ENCODE peak calls at places on chromosomes 7 and 10, in eight cellular contexts. One of them, this sample, is unnamed.
A peak's percentile ranks its signal among the peaks of the same experiment; 100 is the strongest.

GRCh38 chr10:74927701-74928100 is 101.3 kb downstream of the KAT6B start:
- DNase-seq in MM.1S: no peak
- DNase-seq in fibroblast of lung: no peak
- DNase-seq in GM12878: no peak
- DNase-seq in A673: no peak
- DNase-seq in neural progenitor cell: no peak
- DNase-seq in hepatocyte: no peak
- DNase-seq in H1: no peak
- DNase-seq in this sample: peak; percentile 57

GRCh38 chr7:16810112-16810511 is 5.3 kb upstream of the AGR2 start:
- DNase-seq in MM.1S: no peak
- DNase-seq in fibroblast of lung: no peak
- DNase-seq in GM12878: no peak
- DNase-seq in A673: peak; percentile 12
- DNase-seq in neural progenitor cell: no peak
- DNase-seq in hepatocyte: no peak
- DNase-seq in H1: no peak
- DNase-seq in this sample: no peak

GRCh38 chr7:122423591-122423990 is 119.0 kb upstream of the FEZF1 start:
- DNase-seq in MM.1S: no peak
- DNase-seq in fibroblast of lung: no peak
- DNase-seq in GM12878: no peak
- DNase-seq in A673: no peak
- DNase-seq in neural progenitor cell: no peak
- DNase-seq in hepatocyte: no peak
- DNase-seq in H1: no peak
- DNase-seq in this sample: no peak

GRCh38 chr10:120979435-120980315 is 128.5 kb downstream of the WDR11 start:
- DNase-seq in MM.1S: peak; percentile 10
- DNase-seq in fibroblast of lung: no peak
- DNase-seq in GM12878: no peak
- DNase-seq in A673: peak; percentile 41
- DNase-seq in neural progenitor cell: peak; percentile 75
- DNase-seq in hepatocyte: peak; percentile 91
- DNase-seq in H1: peak; percentile 74
- DNase-seq in this sample: peak; percentile 10

GRCh38 chr10:17454801-17455520 is 566 bp upstream of the ST8SIA6 start:
- DNase-seq in MM.1S: no peak
- DNase-seq in fibroblast of lung: no peak
- DNase-seq in GM12878: no peak
- DNase-seq in A673: no peak
- DNase-seq in neural progenitor cell: no peak
- DNase-seq in hepatocyte: no peak
- DNase-seq in H1: no peak
- DNase-seq in this sample: no peak

GRCh38 chr7:30212720-30213119 is 71.7 kb upstream of the ZNRF2 start:
- DNase-seq in MM.1S: no peak
- DNase-seq in fibroblast of lung: no peak
- DNase-seq in GM12878: no peak
- DNase-seq in A673: no peak
- DNase-seq in neural progenitor cell: no peak
- DNase-seq in hepatocyte: peak; percentile 15
- DNase-seq in H1: no peak
- DNase-seq in this sample: no peak

GRCh38 chr10:24444337-24444736 is 235.4 kb downstream of the KIAA1217 start:
- DNase-seq in MM.1S: no peak
- DNase-seq in fibroblast of lung: peak; percentile 80
- DNase-seq in GM12878: no peak
- DNase-seq in A673: peak; percentile 80
- DNase-seq in neural progenitor cell: no peak
- DNase-seq in hepatocyte: no peak
- DNase-seq in H1: no peak
- DNase-seq in this sample: peak; percentile 91

GRCh38 chr10:109727436-109727835 is 195.9 kb downstream of the XPNPEP1 start:
- DNase-seq in MM.1S: no peak
- DNase-seq in fibroblast of lung: no peak
- DNase-seq in GM12878: no peak
- DNase-seq in A673: no peak
- DNase-seq in neural progenitor cell: no peak
- DNase-seq in hepatocyte: no peak
- DNase-seq in H1: no peak
- DNase-seq in this sample: no peak

GRCh38 chr10:95260909-95261552 is 29.8 kb downstream of the PDLIM1 start:
- DNase-seq in MM.1S: peak; percentile 38
- DNase-seq in fibroblast of lung: no peak
- DNase-seq in GM12878: no peak
- DNase-seq in A673: no peak
- DNase-seq in neural progenitor cell: no peak
- DNase-seq in hepatocyte: no peak
- DNase-seq in H1: peak; percentile 28
- DNase-seq in this sample: peak; percentile 77

GRCh38 chr10:131219584-131219886 is 92.0 kb downstream of the TCERG1L start:
- DNase-seq in MM.1S: no peak
- DNase-seq in fibroblast of lung: no peak
- DNase-seq in GM12878: no peak
- DNase-seq in A673: no peak
- DNase-seq in neural progenitor cell: no peak
- DNase-seq in hepatocyte: no peak
- DNase-seq in H1: no peak
- DNase-seq in this sample: no peak
- H3K4me1 ChIP-seq in MM.1S: no peaks in the 10 kb centered on the region
- H3K4me1 ChIP-seq in fibroblast of lung: no peaks in the 10 kb centered on the region
- H3K4me1 ChIP-seq in GM12878: no peaks in the 10 kb centered on the region
- H3K4me1 ChIP-seq in A673: no peaks in the 10 kb centered on the region
- H3K4me1 ChIP-seq in neural progenitor cell: no peaks in the 10 kb centered on the region
- H3K4me1 ChIP-seq in hepatocyte: no peaks in the 10 kb centered on the region
- H3K4me1 ChIP-seq in H1: no peaks in the 10 kb centered on the region
- H3K4me1 ChIP-seq in this sample: no peaks in the 10 kb centered on the region

GRCh38 chr7:100896743-100897051 is 1.0 kb upstream of the ACHE start:
- DNase-seq in MM.1S: no peak
- DNase-seq in fibroblast of lung: no peak
- DNase-seq in GM12878: no peak
- DNase-seq in A673: no peak
- DNase-seq in neural progenitor cell: no peak
- DNase-seq in hepatocyte: no peak
- DNase-seq in H1: no peak
- DNase-seq in this sample: no peak

GRCh38 chr7:100895701-100895955 is at the start of gene ACHE:
- DNase-seq in MM.1S: no peak
- DNase-seq in fibroblast of lung: no peak
- DNase-seq in GM12878: no peak
- DNase-seq in A673: no peak
- DNase-seq in neural progenitor cell: no peak
- DNase-seq in hepatocyte: no peak
- DNase-seq in H1: no peak
- DNase-seq in this sample: no peak

GRCh38 chr7:100893910-100894763 is 1.6 kb downstream of the ACHE start:
- DNase-seq in MM.1S: no peak
- DNase-seq in fibroblast of lung: no peak
- DNase-seq in GM12878: no peak
- DNase-seq in A673: no peak
- DNase-seq in neural progenitor cell: peak; percentile 51
- DNase-seq in hepatocyte: no peak
- DNase-seq in H1: no peak
- DNase-seq in this sample: no peak

GRCh38 chr7:100895956-100896742 is 461 bp upstream of the ACHE start:
- DNase-seq in MM.1S: no peak
- DNase-seq in fibroblast of lung: no peak
- DNase-seq in GM12878: no peak
- DNase-seq in A673: peak; percentile 68
- DNase-seq in neural progenitor cell: peak; percentile 70
- DNase-seq in hepatocyte: peak; percentile 77
- DNase-seq in H1: peak; percentile 76
- DNase-seq in this sample: no peak

GRCh38 chr7:100894860-100895700 is 608 bp downstream of the ACHE start:
- DNase-seq in MM.1S: no peak
- DNase-seq in fibroblast of lung: no peak
- DNase-seq in GM12878: no peak
- DNase-seq in A673: peak; percentile 76
- DNase-seq in neural progenitor cell: peak; percentile 93
- DNase-seq in hepatocyte: peak; percentile 81
- DNase-seq in H1: peak; percentile 100
- DNase-seq in this sample: peak; percentile 48
- TF ChIP-seq EZH2 in MM.1S: peak; percentile 95
- TF ChIP-seq EZH2 in fibroblast of lung: peak; percentile 95
- TF ChIP-seq EZH2 in GM12878: no peak
- TF ChIP-seq EZH2 in A673: no peak
- TF ChIP-seq EZH2 in neural progenitor cell: peak; percentile 95
- TF ChIP-seq EZH2 in hepatocyte: no peak
- TF ChIP-seq EZH2 in H1: no peak
- TF ChIP-seq EZH2 in this sample: peak; percentile 98

GRCh38 chr7:155776606-155777005 is 35.7 kb downstream of the SHH start:
- DNase-seq in MM.1S: no peak
- DNase-seq in fibroblast of lung: no peak
- DNase-seq in GM12878: no peak
- DNase-seq in A673: no peak
- DNase-seq in neural progenitor cell: no peak
- DNase-seq in hepatocyte: no peak
- DNase-seq in H1: no peak
- DNase-seq in this sample: no peak

GRCh38 chr7:155775691-155776090 is 36.6 kb downstream of the SHH start:
- DNase-seq in MM.1S: no peak
- DNase-seq in fibroblast of lung: no peak
- DNase-seq in GM12878: no peak
- DNase-seq in A673: no peak
- DNase-seq in neural progenitor cell: no peak
- DNase-seq in hepatocyte: no peak
- DNase-seq in H1: no peak
- DNase-seq in this sample: no peak

GRCh38 chr7:155780884-155781283 is 31.4 kb downstream of the SHH start:
- DNase-seq in MM.1S: no peak
- DNase-seq in fibroblast of lung: no peak
- DNase-seq in GM12878: no peak
- DNase-seq in A673: no peak
- DNase-seq in neural progenitor cell: no peak
- DNase-seq in hepatocyte: no peak
- DNase-seq in H1: no peak
- DNase-seq in this sample: no peak

GRCh38 chr7:155781433-155781832 is 30.8 kb downstream of the SHH start:
- DNase-seq in MM.1S: no peak
- DNase-seq in fibroblast of lung: no peak
- DNase-seq in GM12878: no peak
- DNase-seq in A673: no peak
- DNase-seq in neural progenitor cell: no peak
- DNase-seq in hepatocyte: no peak
- DNase-seq in H1: no peak
- DNase-seq in this sample: no peak

DNA sequence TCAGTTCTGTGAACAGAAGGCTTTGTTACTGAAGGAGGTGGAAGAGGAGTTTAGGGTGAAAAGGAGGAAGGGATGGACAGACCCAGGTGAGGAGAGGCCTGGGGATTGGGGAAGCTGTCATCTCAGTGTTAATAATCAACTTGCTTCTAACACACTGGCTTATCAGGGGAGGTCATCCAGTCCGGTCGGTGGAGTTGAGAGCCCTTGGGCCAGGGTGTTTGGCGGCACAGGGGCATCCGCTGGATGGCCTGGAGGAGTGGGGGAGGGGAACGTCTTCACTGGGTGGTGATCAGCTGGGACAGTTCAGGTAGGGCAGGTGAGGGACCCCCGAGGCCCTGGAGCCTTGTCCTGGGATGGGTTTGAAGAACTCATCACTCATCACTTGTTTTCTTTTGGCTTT is 33.9 kb downstream of the SHH start:
- DNase-seq in MM.1S: no peak
- DNase-seq in fibroblast of lung: no peak
- DNase-seq in GM12878: no peak
- DNase-seq in A673: no peak
- DNase-seq in neural progenitor cell: no peak
- DNase-seq in hepatocyte: no peak
- DNase-seq in H1: no peak
- DNase-seq in this sample: no peak
- H3K36me3 ChIP-seq in MM.1S: peaks cover 21% of the 10 kb centered on the region
- H3K36me3 ChIP-seq in fibroblast of lung: peaks cover 9% of the 10 kb centered on the region
- H3K36me3 ChIP-seq in GM12878: peaks cover 10% of the 10 kb centered on the region
- H3K36me3 ChIP-seq in A673: peaks cover 23% of the 10 kb centered on the region
- H3K36me3 ChIP-seq in neural progenitor cell: no peaks in the 10 kb centered on the region
- H3K36me3 ChIP-seq in hepatocyte: no peaks in the 10 kb centered on the region
- H3K36me3 ChIP-seq in H1: peaks cover 29% of the 10 kb centered on the region
- H3K36me3 ChIP-seq in this sample: peaks cover 16% of the 10 kb centered on the region

DNA sequence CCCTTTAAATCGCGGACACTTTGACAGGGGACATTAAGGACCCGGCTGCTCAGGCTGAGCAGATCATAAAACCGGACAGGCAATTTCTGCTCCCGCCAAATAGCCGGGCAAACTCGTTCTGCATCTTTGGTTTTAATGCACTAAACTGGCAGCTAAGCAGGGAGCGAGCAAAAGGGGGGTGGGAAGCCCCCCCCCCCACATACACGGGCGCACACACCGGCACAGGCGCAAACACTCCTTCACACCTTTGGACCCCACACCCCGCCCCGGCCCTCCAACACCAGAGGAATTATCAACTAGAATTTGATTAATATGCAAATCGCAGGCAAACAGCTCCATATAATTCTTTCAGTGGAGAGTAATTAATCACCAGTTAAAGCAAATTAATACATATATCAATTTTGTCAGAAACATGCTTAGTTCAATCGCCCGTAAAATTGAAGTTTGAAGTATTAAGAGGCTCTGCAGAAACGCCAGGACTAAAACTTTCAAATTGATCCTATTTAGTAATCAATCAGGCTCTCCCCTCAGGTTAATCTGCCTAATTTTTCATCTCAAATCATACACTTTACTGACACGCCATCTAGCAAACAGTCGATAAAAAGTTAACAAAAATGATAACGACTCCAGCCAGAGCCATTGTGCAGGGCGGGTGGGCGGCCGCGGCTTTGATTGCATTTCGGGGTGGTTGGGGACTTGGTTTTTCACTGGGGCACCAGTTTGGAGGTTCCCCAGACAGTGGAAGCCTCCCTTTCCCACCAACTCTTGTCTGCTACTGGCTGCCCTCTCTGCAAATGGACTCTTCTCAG is 9.9 kb downstream of the LBX1 start:
- DNase-seq in MM.1S: no peak
- DNase-seq in fibroblast of lung: no peak
- DNase-seq in GM12878: no peak
- DNase-seq in A673: no peak
- DNase-seq in neural progenitor cell: no peak
- DNase-seq in hepatocyte: no peak
- DNase-seq in H1: no peak
- DNase-seq in this sample: no peak
- H3K4me1 ChIP-seq in MM.1S: peaks cover 6% of the 10 kb centered on the region
- H3K4me1 ChIP-seq in fibroblast of lung: no peaks in the 10 kb centered on the region
- H3K4me1 ChIP-seq in GM12878: no peaks in the 10 kb centered on the region
- H3K4me1 ChIP-seq in A673: peaks cover 26% of the 10 kb centered on the region
- H3K4me1 ChIP-seq in neural progenitor cell: peaks cover 19% of the 10 kb centered on the region
- H3K4me1 ChIP-seq in hepatocyte: peaks cover 23% of the 10 kb centered on the region
- H3K4me1 ChIP-seq in H1: peaks cover 13% of the 10 kb centered on the region
- H3K4me1 ChIP-seq in this sample: peaks cover 5% of the 10 kb centered on the region

DNA sequence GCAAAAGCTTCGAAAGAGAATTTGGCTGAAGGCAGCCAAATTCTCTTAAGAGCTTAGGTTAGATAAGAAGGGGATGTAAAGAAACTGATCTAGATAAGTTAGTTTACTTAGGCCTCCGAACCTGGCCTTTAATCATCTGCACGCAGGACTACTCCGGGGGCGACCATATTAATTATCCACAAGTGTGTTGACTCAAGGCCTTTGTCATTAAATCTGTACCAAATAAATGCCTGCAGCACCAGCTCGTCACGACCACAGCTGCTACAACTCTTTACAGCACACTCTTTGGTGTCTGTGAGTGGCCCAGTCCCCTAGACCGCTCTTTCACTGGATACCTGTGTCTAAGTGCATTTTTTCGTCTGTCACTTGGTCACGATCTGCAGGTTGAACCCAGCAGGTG is 69.8 kb upstream of the LSM8 start:
- DNase-seq in MM.1S: no peak
- DNase-seq in fibroblast of lung: no peak
- DNase-seq in GM12878: no peak
- DNase-seq in A673: no peak
- DNase-seq in neural progenitor cell: no peak
- DNase-seq in hepatocyte: no peak
- DNase-seq in H1: no peak
- DNase-seq in this sample: no peak
- TF ChIP-seq EZH2 in MM.1S: no peak
- TF ChIP-seq EZH2 in fibroblast of lung: no peak
- TF ChIP-seq EZH2 in GM12878: no peak
- TF ChIP-seq EZH2 in A673: no peak
- TF ChIP-seq EZH2 in neural progenitor cell: no peak
- TF ChIP-seq EZH2 in hepatocyte: no peak
- TF ChIP-seq EZH2 in H1: no peak
- TF ChIP-seq EZH2 in this sample: no peak

This sample was measured in GM23248.